ENCODE peak calls at places on chromosomes 1 and 21, in ten cellular contexts. One of them, this sample, is unnamed.

GRCh38 chr1:239976130-239976968 is 115.3 kb upstream of the FMN2 start:
- DNase-seq in breast epithelium: no peak
- DNase-seq in tibial nerve: peak; percentile 31
- DNase-seq in CD8-positive, alpha-beta T cell: peak; percentile 44
- DNase-seq in OCI-LY7: peak; percentile 55
- DNase-seq in tibial artery: peak; percentile 43
- DNase-seq in gastrocnemius medialis: no peak
- DNase-seq in pancreas: peak; percentile 57
- DNase-seq in psoas muscle: no peak
- DNase-seq in PC-3: peak; percentile 86
- DNase-seq in this sample: peak; percentile 27

GRCh38 chr1:192764675-192765074 is 44.2 kb upstream of the RGS2 start:
- DNase-seq in psoas muscle: no peak
- DNase-seq in gastrocnemius medialis: no peak
- DNase-seq in PC-3: no peak
- DNase-seq in breast epithelium: no peak
- DNase-seq in OCI-LY7: no peak
- DNase-seq in tibial nerve: no peak
- DNase-seq in CD8-positive, alpha-beta T cell: no peak
- DNase-seq in tibial artery: no peak
- DNase-seq in pancreas: no peak
- DNase-seq in this sample: no peak

GRCh38 chr1:55402676-55403464 is 187.7 kb upstream of the USP24 start:
- DNase-seq in tibial nerve: no peak
- DNase-seq in tibial artery: no peak
- DNase-seq in OCI-LY7: no peak
- DNase-seq in CD8-positive, alpha-beta T cell: no peak
- DNase-seq in psoas muscle: no peak
- DNase-seq in PC-3: peak; percentile 64
- DNase-seq in pancreas: no peak
- DNase-seq in gastrocnemius medialis: no peak
- DNase-seq in breast epithelium: no peak
- DNase-seq in this sample: no peak

GRCh38 chr21:41979751-41980369 is 26.0 kb upstream of the C2CD2 start:
- DNase-seq in pancreas: peak; percentile 3
- DNase-seq in PC-3: peak; percentile 44
- DNase-seq in CD8-positive, alpha-beta T cell: no peak
- DNase-seq in gastrocnemius medialis: no peak
- DNase-seq in OCI-LY7: no peak
- DNase-seq in psoas muscle: no peak
- DNase-seq in breast epithelium: no peak
- DNase-seq in tibial nerve: no peak
- DNase-seq in tibial artery: no peak
- DNase-seq in this sample: no peak

GRCh38 chr1:71587961-71588360 is 507.1 kb upstream of the ZRANB2 start:
- DNase-seq in tibial artery: no peak
- DNase-seq in breast epithelium: no peak
- DNase-seq in PC-3: peak; percentile 47
- DNase-seq in OCI-LY7: no peak
- DNase-seq in CD8-positive, alpha-beta T cell: no peak
- DNase-seq in tibial nerve: no peak
- DNase-seq in gastrocnemius medialis: no peak
- DNase-seq in pancreas: no peak
- DNase-seq in psoas muscle: no peak
- DNase-seq in this sample: no peak

GRCh38 chr1:188489336-188490112 is 1660.8 kb downstream of the PLA2G4A start:
- DNase-seq in breast epithelium: no peak
- DNase-seq in CD8-positive, alpha-beta T cell: no peak
- DNase-seq in OCI-LY7: no peak
- DNase-seq in gastrocnemius medialis: no peak
- DNase-seq in pancreas: no peak
- DNase-seq in tibial artery: no peak
- DNase-seq in tibial nerve: no peak
- DNase-seq in psoas muscle: no peak
- DNase-seq in PC-3: peak; percentile 88
- DNase-seq in this sample: no peak

GRCh38 chr1:91830242-91831131 is 55.5 kb downstream of the TGFBR3 start:
- DNase-seq in PC-3: peak; percentile 26
- DNase-seq in tibial artery: peak; percentile 52
- DNase-seq in breast epithelium: peak; percentile 76
- DNase-seq in pancreas: peak; percentile 80
- DNase-seq in gastrocnemius medialis: no peak
- DNase-seq in psoas muscle: peak; percentile 72
- DNase-seq in tibial nerve: peak; percentile 38
- DNase-seq in OCI-LY7: no peak
- DNase-seq in CD8-positive, alpha-beta T cell: no peak
- DNase-seq in this sample: peak; percentile 87

GRCh38 chr1:218408942-218409341 is 63.8 kb downstream of the TGFB2 start:
- DNase-seq in gastrocnemius medialis: no peak
- DNase-seq in tibial artery: no peak
- DNase-seq in pancreas: no peak
- DNase-seq in OCI-LY7: no peak
- DNase-seq in tibial nerve: no peak
- DNase-seq in psoas muscle: no peak
- DNase-seq in CD8-positive, alpha-beta T cell: no peak
- DNase-seq in breast epithelium: no peak
- DNase-seq in PC-3: no peak
- DNase-seq in this sample: no peak

GRCh38 chr1:226530591-226530990 is 18.0 kb upstream of the STUM start:
- DNase-seq in tibial artery: no peak
- DNase-seq in pancreas: no peak
- DNase-seq in OCI-LY7: no peak
- DNase-seq in gastrocnemius medialis: no peak
- DNase-seq in breast epithelium: no peak
- DNase-seq in tibial nerve: no peak
- DNase-seq in PC-3: no peak
- DNase-seq in psoas muscle: no peak
- DNase-seq in CD8-positive, alpha-beta T cell: no peak
- DNase-seq in this sample: no peak

GRCh38 chr21:31410763-31411278 is 66.8 kb upstream of the TIAM1 start:
- DNase-seq in gastrocnemius medialis: no peak
- DNase-seq in psoas muscle: no peak
- DNase-seq in OCI-LY7: peak; percentile 38
- DNase-seq in tibial nerve: no peak
- DNase-seq in pancreas: no peak
- DNase-seq in CD8-positive, alpha-beta T cell: peak; percentile 17
- DNase-seq in PC-3: no peak
- DNase-seq in tibial artery: no peak
- DNase-seq in breast epithelium: no peak
- DNase-seq in this sample: no peak

GRCh38 chr1:17250601-17251000 is 1.7 kb downstream of the PADI3 start:
- DNase-seq in tibial artery: no peak
- DNase-seq in gastrocnemius medialis: no peak
- DNase-seq in pancreas: peak; percentile 60
- DNase-seq in breast epithelium: peak; percentile 92
- DNase-seq in OCI-LY7: no peak
- DNase-seq in CD8-positive, alpha-beta T cell: peak; percentile 13
- DNase-seq in tibial nerve: no peak
- DNase-seq in psoas muscle: peak; percentile 45
- DNase-seq in PC-3: peak; percentile 92
- DNase-seq in this sample: no peak

GRCh38 chr1:31122101-31122735 is 56.7 kb upstream of the PUM1 start:
- DNase-seq in gastrocnemius medialis: no peak
- DNase-seq in PC-3: no peak
- DNase-seq in tibial nerve: no peak
- DNase-seq in pancreas: no peak
- DNase-seq in tibial artery: no peak
- DNase-seq in OCI-LY7: peak; percentile 30
- DNase-seq in breast epithelium: no peak
- DNase-seq in CD8-positive, alpha-beta T cell: no peak
- DNase-seq in psoas muscle: no peak
- DNase-seq in this sample: no peak

GRCh38 chr21:44910229-44911065 is 10.3 kb downstream of the ITGB2 start:
- DNase-seq in tibial nerve: no peak
- DNase-seq in tibial artery: no peak
- DNase-seq in psoas muscle: no peak
- DNase-seq in breast epithelium: no peak
- DNase-seq in OCI-LY7: peak; percentile 59
- DNase-seq in PC-3: no peak
- DNase-seq in CD8-positive, alpha-beta T cell: no peak
- DNase-seq in gastrocnemius medialis: no peak
- DNase-seq in pancreas: no peak
- DNase-seq in this sample: no peak

GRCh38 chr1:93692983-93693591 is 11.4 kb upstream of the BCAR3 start:
- DNase-seq in tibial nerve: no peak
- DNase-seq in pancreas: no peak
- DNase-seq in tibial artery: no peak
- DNase-seq in PC-3: peak; percentile 97
- DNase-seq in OCI-LY7: peak; percentile 65
- DNase-seq in breast epithelium: no peak
- DNase-seq in psoas muscle: no peak
- DNase-seq in CD8-positive, alpha-beta T cell: no peak
- DNase-seq in gastrocnemius medialis: no peak
- DNase-seq in this sample: no peak

GRCh38 chr1:15940110-15941043 is 35.5 kb downstream of the ZBTB17 start:
- DNase-seq in pancreas: no peak
- DNase-seq in tibial nerve: no peak
- DNase-seq in gastrocnemius medialis: no peak
- DNase-seq in tibial artery: no peak
- DNase-seq in breast epithelium: no peak
- DNase-seq in CD8-positive, alpha-beta T cell: no peak
- DNase-seq in PC-3: no peak
- DNase-seq in psoas muscle: no peak
- DNase-seq in OCI-LY7: no peak
- DNase-seq in this sample: no peak

GRCh38 chr1:194252189-194252588 is 1065.8 kb upstream of the B3GALT2 start:
- DNase-seq in tibial nerve: no peak
- DNase-seq in pancreas: no peak
- DNase-seq in tibial artery: no peak
- DNase-seq in CD8-positive, alpha-beta T cell: no peak
- DNase-seq in gastrocnemius medialis: no peak
- DNase-seq in PC-3: no peak
- DNase-seq in psoas muscle: no peak
- DNase-seq in breast epithelium: no peak
- DNase-seq in OCI-LY7: no peak
- DNase-seq in this sample: no peak

GRCh38 chr1:115507256-115507589 is 134.5 kb upstream of the VANGL1 start:
- DNase-seq in tibial nerve: no peak
- DNase-seq in pancreas: no peak
- DNase-seq in tibial artery: no peak
- DNase-seq in breast epithelium: no peak
- DNase-seq in OCI-LY7: peak; percentile 16
- DNase-seq in CD8-positive, alpha-beta T cell: no peak
- DNase-seq in PC-3: peak; percentile 47
- DNase-seq in psoas muscle: no peak
- DNase-seq in gastrocnemius medialis: no peak
- DNase-seq in this sample: no peak
- TF ChIP-seq CTCF in tibial nerve: no peak
- TF ChIP-seq CTCF in pancreas: peak; percentile 14
- TF ChIP-seq CTCF in tibial artery: no peak
- TF ChIP-seq CTCF in breast epithelium: no peak
- TF ChIP-seq CTCF in OCI-LY7: peak; percentile 69
- TF ChIP-seq CTCF in CD8-positive, alpha-beta T cell: no peak
- TF ChIP-seq CTCF in PC-3: peak; percentile 65
- TF ChIP-seq CTCF in psoas muscle: peak; percentile 34
- TF ChIP-seq CTCF in gastrocnemius medialis: no peak
- TF ChIP-seq CTCF in this sample: peak; percentile 30

DNA sequence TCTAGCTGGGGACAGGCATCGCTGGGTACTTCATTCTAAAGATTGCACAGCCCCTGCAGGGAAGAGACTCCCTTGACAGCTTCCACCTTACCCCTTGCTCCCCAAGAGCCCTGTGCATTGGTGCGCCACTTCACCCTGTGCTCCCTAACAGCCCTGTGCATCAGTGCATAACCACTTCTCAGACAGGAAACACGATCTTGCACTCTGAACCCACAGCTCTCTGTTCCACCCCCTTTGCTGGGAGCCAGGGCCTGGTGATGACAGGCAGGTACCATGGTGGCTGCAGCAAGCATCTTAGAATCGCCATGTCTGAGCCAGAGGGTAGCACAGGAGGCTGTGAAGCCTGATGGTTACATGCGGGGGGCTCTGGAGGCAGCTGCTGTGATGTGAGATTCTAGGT is 5.0 kb downstream of the ALPL start:
- DNase-seq in CD8-positive, alpha-beta T cell: no peak
- DNase-seq in OCI-LY7: peak; percentile 71
- DNase-seq in gastrocnemius medialis: no peak
- DNase-seq in breast epithelium: no peak
- DNase-seq in tibial artery: no peak
- DNase-seq in PC-3: no peak
- DNase-seq in pancreas: no peak
- DNase-seq in tibial nerve: no peak
- DNase-seq in psoas muscle: no peak
- DNase-seq in this sample: no peak
- H3K4me1 ChIP-seq in CD8-positive, alpha-beta T cell: no peaks in the 10 kb centered on the region
- H3K4me1 ChIP-seq in OCI-LY7: peaks cover 63% of the 10 kb centered on the region
- H3K4me1 ChIP-seq in gastrocnemius medialis: no peaks in the 10 kb centered on the region
- H3K4me1 ChIP-seq in breast epithelium: peaks cover 8% of the 10 kb centered on the region
- H3K4me1 ChIP-seq in tibial artery: no peaks in the 10 kb centered on the region
- H3K4me1 ChIP-seq in PC-3: no peaks in the 10 kb centered on the region
- H3K4me1 ChIP-seq in pancreas: no peaks in the 10 kb centered on the region
- H3K4me1 ChIP-seq in tibial nerve: peaks cover 3% of the 10 kb centered on the region
- H3K4me1 ChIP-seq in psoas muscle: no peaks in the 10 kb centered on the region
- H3K4me1 ChIP-seq in this sample: peaks cover 12% of the 10 kb centered on the region

DNA sequence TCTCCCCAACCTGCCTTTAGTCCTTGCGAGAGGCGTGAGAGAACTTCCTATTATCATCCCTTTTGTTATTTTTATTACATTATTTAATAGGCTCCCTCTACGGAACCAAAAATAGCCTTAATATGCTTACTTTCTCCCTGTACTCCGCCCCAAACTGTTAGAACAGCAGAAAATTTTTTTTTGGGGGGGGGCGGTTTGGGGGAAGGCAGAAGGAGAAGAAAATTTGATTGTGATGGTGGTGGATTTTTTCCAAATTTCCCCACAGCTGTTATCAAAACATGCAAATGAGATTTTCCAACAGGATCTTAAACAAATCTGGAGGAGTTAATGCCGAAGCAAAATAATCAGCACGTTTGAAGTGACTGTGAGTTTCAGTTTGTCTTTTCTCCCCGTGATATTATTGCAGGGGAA is 1.4 kb upstream of the PRRX1 start:
- DNase-seq in pancreas: no peak
- DNase-seq in psoas muscle: no peak
- DNase-seq in tibial nerve: no peak
- DNase-seq in tibial artery: no peak
- DNase-seq in gastrocnemius medialis: no peak
- DNase-seq in breast epithelium: no peak
- DNase-seq in OCI-LY7: no peak
- DNase-seq in CD8-positive, alpha-beta T cell: no peak
- DNase-seq in PC-3: no peak
- DNase-seq in this sample: no peak
- H3K4me3 ChIP-seq in pancreas: no peak overlapping the region
- H3K4me3 ChIP-seq in psoas muscle: peak overlapping the region; percentile 72
- H3K4me3 ChIP-seq in tibial nerve: peak overlapping the region; percentile 39
- H3K4me3 ChIP-seq in tibial artery: peak overlapping the region; percentile 79
- H3K4me3 ChIP-seq in gastrocnemius medialis: peak overlapping the region; percentile 93
- H3K4me3 ChIP-seq in breast epithelium: peak overlapping the region; percentile 82
- H3K4me3 ChIP-seq in OCI-LY7: no peak overlapping the region
- H3K4me3 ChIP-seq in CD8-positive, alpha-beta T cell: no peak overlapping the region
- H3K4me3 ChIP-seq in PC-3: peak overlapping the region; percentile 57
- H3K4me3 ChIP-seq in this sample: peak overlapping the region; percentile 8

GRCh38 chr1:32897082-32898049 is 3.8 kb downstream of the TMEM54 start:
- DNase-seq in CD8-positive, alpha-beta T cell: no peak
- DNase-seq in PC-3: no peak
- DNase-seq in breast epithelium: no peak
- DNase-seq in pancreas: no peak
- DNase-seq in OCI-LY7: no peak
- DNase-seq in tibial nerve: no peak
- DNase-seq in tibial artery: no peak
- DNase-seq in psoas muscle: no peak
- DNase-seq in gastrocnemius medialis: no peak
- DNase-seq in this sample: no peak
- TF ChIP-seq CTCF in CD8-positive, alpha-beta T cell: no peak
- TF ChIP-seq CTCF in PC-3: no peak
- TF ChIP-seq CTCF in breast epithelium: no peak
- TF ChIP-seq CTCF in pancreas: no peak
- TF ChIP-seq CTCF in OCI-LY7: no peak
- TF ChIP-seq CTCF in tibial nerve: no peak
- TF ChIP-seq CTCF in tibial artery: no peak
- TF ChIP-seq CTCF in psoas muscle: no peak
- TF ChIP-seq CTCF in gastrocnemius medialis: no peak
- TF ChIP-seq CTCF in this sample: no peak

This sample was measured in heart right ventricle.